ENCODE peak calls at places on chromosomes 2 and 18, in nine cellular contexts. S is glutamatergic neuron, H is HCT116, G is AG09319, T is transverse colon, F is mucosa of descending colon, K is HFF-Myc, I is bronchial epithelial cell, X is tibial nerve. L is an unnamed sample.
A peak's percentile ranks its signal among the peaks of the same experiment; 100 is the strongest.

GRCh38 chr2:188931361-188931760 is 42.8 kb upstream of the COL3A1 start:
- DNase-seq in I (peak; percentile 2), G (no peak), F (no peak), H (no peak), T (no peak), K (no peak), X (no peak), S (no peak), L (no peak)

GRCh38 chr2:43675646-43676321 is 445 bp downstream of the C1GALT1C1L start:
- DNase-seq in T (no peak), I (no peak), S (no peak), G (no peak), X (no peak), K (no peak), F (no peak), H (no peak), L (no peak)

GRCh38 chr2:102891261-102891660 is 129.4 kb downstream of the TMEM182 start:
- DNase-seq in T (no peak), G (no peak), F (no peak), S (no peak), K (no peak), H (no peak), I (peak; percentile 67), X (no peak), L (no peak)

GRCh38 chr2:27270680-27271079 is 4.6 kb upstream of the DNAJC5G start:
- DNase-seq in T (no peak), G (no peak), S (no peak), I (no peak), K (no peak), H (no peak), X (no peak), F (no peak), L (no peak)

GRCh38 chr2:178282075-178282474 is 87.8 kb downstream of the OSBPL6 start:
- DNase-seq in T (peak; percentile 42), H (no peak), X (no peak), K (no peak), G (no peak), S (no peak), F (no peak), I (peak; percentile 88), L (no peak)

GRCh38 chr18:42548493-42548892 is 567.0 kb downstream of the RIT2 start:
- DNase-seq in G (no peak), H (no peak), K (no peak), X (no peak), F (no peak), S (no peak), T (no peak), I (no peak), L (no peak)

GRCh38 chr18:28652654-28653053 is 475.7 kb upstream of the CDH2 start:
- DNase-seq in I (no peak), X (no peak), H (no peak), G (no peak), S (no peak), T (no peak), F (no peak), K (no peak), L (no peak)

GRCh38 chr2:24793752-24794477 is 690 bp downstream of the CENPO start:
- DNase-seq in H (no peak), T (no peak), K (no peak), X (no peak), S (peak; percentile 73), F (no peak), G (no peak), I (peak; percentile 10), L (peak; percentile 19)

GRCh38 chr2:127525692-127526141 is 572 bp downstream of the IWS1 start:
- DNase-seq in H (no peak), S (peak; percentile 69), I (peak; percentile 48), K (no peak), X (peak; percentile 14), G (peak; percentile 38), F (no peak), T (no peak), L (peak; percentile 37)

GRCh38 chr18:34003687-34004086 is 221.0 kb downstream of the NOL4 start:
- DNase-seq in I (no peak), X (no peak), G (no peak), K (no peak), T (no peak), H (no peak), F (no peak), S (no peak), L (no peak)

GRCh38 chr2:107338059-107338458 is 452.1 kb upstream of the ST6GAL2 start:
- DNase-seq in F (no peak), S (no peak), K (no peak), T (no peak), H (no peak), I (no peak), G (no peak), X (no peak), L (no peak)

GRCh38 chr2:109419960-109420370 is 193.8 kb downstream of the SEPTIN10 start:
- DNase-seq in I (no peak), T (no peak), F (peak; percentile 25), G (peak; percentile 28), S (no peak), X (no peak), K (peak; percentile 37), H (no peak), L (no peak)

GRCh38 chr18:37470986-37471385 is 94.6 kb downstream of the CELF4 start:
- DNase-seq in S (no peak), T (no peak), K (no peak), H (no peak), F (no peak), I (no peak), G (no peak), X (no peak), L (no peak)

GRCh38 chr18:37476611-37477295 is 88.8 kb downstream of the CELF4 start:
- DNase-seq in S (no peak), X (no peak), T (no peak), G (no peak), H (no peak), F (no peak), K (no peak), I (no peak), L (no peak)

GRCh38 chr18:37471619-37472018 is 94.0 kb downstream of the CELF4 start:
- DNase-seq in T (no peak), G (no peak), H (no peak), S (peak; percentile 48), K (no peak), F (no peak), X (no peak), I (no peak), L (no peak)

GRCh38 chr18:37481058-37481457 is 84.5 kb downstream of the CELF4 start:
- DNase-seq in G (no peak), T (no peak), K (no peak), I (no peak), X (no peak), S (no peak), H (no peak), F (no peak), L (no peak)

DNA sequence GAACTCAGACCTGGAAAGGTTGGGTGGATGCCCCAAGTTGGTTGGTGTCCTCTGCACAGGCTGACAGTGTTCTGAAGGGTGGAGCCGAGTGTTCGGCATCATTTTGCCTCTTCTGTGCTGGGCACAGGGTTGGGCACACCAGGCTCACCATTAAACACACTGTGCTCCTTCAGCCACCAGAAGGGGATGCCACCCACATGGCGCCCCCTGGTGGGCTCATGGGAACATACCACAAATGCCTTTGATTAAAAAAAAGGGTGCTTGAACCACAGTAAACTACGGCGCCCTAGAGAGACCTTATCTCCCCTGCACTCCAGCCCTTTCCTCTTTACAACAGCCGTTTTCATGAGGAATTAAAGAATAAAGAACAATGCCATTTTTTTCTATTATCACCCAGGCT is 89.4 kb downstream of the CELF4 start:
- DNase-seq in X (no peak), S (peak; percentile 65), K (no peak), G (no peak), T (peak; percentile 18), F (no peak), H (peak; percentile 31), I (peak; percentile 12), L (peak; percentile 56)
- TF ChIP-seq CTCF in X (no peak), S (peak; percentile 88), K (peak; percentile 69), G (peak; percentile 65), T (peak; percentile 37), F (no peak), H (peak; percentile 74), I (peak; percentile 62), L (peak; percentile 27)

DNA sequence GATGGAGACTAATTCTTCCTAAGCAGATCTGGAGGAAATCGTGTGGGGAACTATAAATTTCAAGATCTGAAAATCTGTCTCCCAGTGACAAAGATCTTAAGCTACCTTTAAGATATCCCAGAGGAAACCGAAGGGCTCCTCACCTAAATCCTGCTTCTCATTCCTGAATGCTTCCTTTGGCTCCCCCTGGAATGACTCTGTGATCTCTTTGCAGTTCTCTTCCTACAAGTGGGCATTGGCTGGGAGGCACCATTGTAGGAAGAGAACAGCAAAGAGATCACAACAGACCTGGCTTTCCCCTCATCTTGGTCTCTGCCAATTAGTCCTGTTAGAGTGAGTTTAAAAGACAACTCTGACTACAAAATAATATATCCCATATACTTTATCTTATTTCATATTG is 70.0 kb upstream of the KCNH7 start:
- DNase-seq in S (no peak), I (no peak), K (no peak), T (no peak), G (no peak), X (no peak), H (no peak), F (no peak), L (no peak)
- TF ChIP-seq CTCF in S (no peak), I (no peak), K (no peak), T (no peak), G (no peak), X (no peak), H (no peak), F (no peak), L (no peak)

DNA sequence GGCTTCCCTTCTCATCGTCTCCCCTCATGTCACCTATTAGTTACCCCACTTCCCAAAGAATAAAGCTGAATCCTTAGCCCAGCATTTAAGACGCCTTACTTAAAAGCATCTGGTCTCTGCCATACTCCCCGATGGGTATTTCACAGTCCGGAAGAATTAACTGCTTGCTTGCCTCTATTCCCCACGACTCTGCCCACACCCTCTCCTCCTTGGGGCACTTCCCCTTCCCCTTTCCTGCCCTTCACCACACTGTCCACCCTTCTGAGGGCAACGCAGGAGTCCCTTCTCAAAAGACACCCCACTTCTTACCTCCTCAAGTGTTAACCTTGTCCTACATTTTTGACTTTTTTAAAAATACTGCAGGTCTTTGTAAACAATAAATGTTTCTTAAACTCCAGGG is 60.1 kb upstream of the RMP24 start:
- DNase-seq in G (no peak), H (no peak), S (no peak), F (no peak), T (no peak), I (no peak), X (no peak), K (no peak), L (no peak)
- TF ChIP-seq CTCF in G (no peak), H (no peak), S (no peak), F (no peak), T (no peak), I (no peak), X (no peak), K (no peak), L (no peak)

DNA sequence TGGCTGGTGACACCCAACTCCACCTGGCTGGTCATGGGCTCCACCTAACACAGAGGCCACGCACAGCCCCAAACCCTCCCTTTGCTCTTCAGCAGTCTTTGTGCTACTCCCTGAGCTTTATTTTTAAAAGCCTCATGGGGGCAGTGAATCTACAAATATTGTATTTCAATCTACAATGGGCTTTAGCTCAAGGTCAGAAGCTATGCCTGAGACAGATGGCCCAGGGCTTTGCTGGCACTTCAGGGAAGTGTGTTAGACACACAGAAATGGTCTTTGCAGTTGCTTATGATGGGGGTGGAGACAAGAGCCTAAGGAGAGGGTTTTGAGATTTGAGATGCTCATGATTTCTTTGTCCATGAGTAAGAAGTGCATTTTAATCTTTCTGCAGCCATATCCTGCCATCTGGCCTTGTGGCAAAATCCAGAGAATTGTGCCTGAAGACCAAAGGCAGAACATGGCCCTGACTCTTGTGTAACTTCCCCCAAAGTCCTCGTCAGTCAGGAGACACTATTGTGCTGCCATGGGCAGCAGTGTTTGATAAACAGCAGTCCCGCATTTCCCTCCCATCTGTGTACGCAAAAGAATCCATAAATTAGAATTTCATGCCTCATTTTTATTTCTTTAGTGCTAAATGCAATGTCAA is 92.6 kb downstream of the VAPA start:
- DNase-seq in I (peak; percentile 39), G (peak; percentile 34), X (no peak), K (no peak), H (no peak), S (peak; percentile 33), F (no peak), T (no peak), L (no peak)
- TF ChIP-seq CTCF in I (peak; percentile 23), G (peak; percentile 36), X (peak; percentile 39), K (peak; percentile 25), H (no peak), S (no peak), F (no peak), T (no peak), L (no peak)